ENCODE peak calls at places on chromosomes 4 and X, in five cellular contexts. V is choroid plexus epithelial cell, C is GM12865, S is kidney, P is keratinocyte. A is an unnamed sample.

GRCh38 chrX:111507931-111508330 is 3.5 kb upstream of the SERTM2 start:
- DNase-seq in V (peak), C (no peak), S (no peak), P (no peak), A (peak)

GRCh38 chrX:31420711-31421151 is 348.9 kb upstream of the FTHL17 start:
- DNase-seq in V (peak), C (no peak), S (no peak), P (no peak), A (peak)

GRCh38 chrX:153968754-153969124 is 2.9 kb downstream of the HCFC1 start:
- DNase-seq in V (no peak), C (peak), S (peak), P (no peak), A (no peak)

GRCh38 chr4:123127218-123127617 is 204.8 kb upstream of the NUDT6 start:
- DNase-seq in V (peak), C (no peak), S (no peak), P (no peak), A (peak)

GRCh38 chr4:126364290-126364978 is 1049.7 kb downstream of the FAT4 start:
- DNase-seq in V (peak), C (no peak), S (no peak), P (no peak), A (peak)

GRCh38 chr4:130659314-130659713 is 1563.4 kb downstream of the C4orf33 start:
- DNase-seq in V (no peak), C (no peak), S (no peak), P (no peak), A (no peak)

GRCh38 chr4:183097251-183098079 is 1.6 kb upstream of the WWC2 start:
- DNase-seq in V (peak), C (no peak), S (peak), P (no peak), A (no peak)

GRCh38 chr4:27861802-27862201 is 1001.2 kb downstream of the STIM2 start:
- DNase-seq in V (peak), C (peak), S (no peak), P (no peak), A (peak)

GRCh38 chr4:11487876-11488545 is 59.3 kb upstream of the HS3ST1 start:
- DNase-seq in V (peak), C (no peak), S (no peak), P (no peak), A (peak)

GRCh38 chr4:108270466-108271450 is 102.0 kb upstream of the LEF1 start:
- DNase-seq in V (peak), C (peak), S (no peak), P (no peak), A (peak)

GRCh38 chrX:9662148-9662547 is 103.5 kb downstream of the GPR143 start:
- DNase-seq in V (peak), C (no peak), S (no peak), P (no peak), A (peak)

GRCh38 chrX:72045552-72046277 is 86.0 kb downstream of the RTL5 start:
- DNase-seq in V (peak), C (no peak), S (no peak), P (no peak), A (peak)

GRCh38 chr4:43286137-43286536 is 393.6 kb downstream of the GRXCR1 start:
- DNase-seq in V (no peak), C (no peak), S (no peak), P (no peak), A (no peak)

GRCh38 chr4:26931451-26931850 is 70.8 kb downstream of the STIM2 start:
- DNase-seq in V (no peak), C (no peak), S (no peak), P (no peak), A (no peak)

GRCh38 chr4:8771666-8772065 is 100.0 kb downstream of the HMX1 start:
- DNase-seq in V (no peak), C (no peak), S (peak), P (no peak), A (no peak)

GRCh38 chr4:62899607-62900364 is 1509.5 kb downstream of the TECRL start:
- DNase-seq in V (no peak), C (no peak), S (no peak), P (no peak), A (no peak)

GRCh38 chrX:68755726-68756125 is 73.1 kb upstream of the EFNB1 start:
- DNase-seq in V (no peak), C (no peak), S (no peak), P (no peak), A (no peak)

GRCh38 chr4:109494538-109494937 is 60.9 kb downstream of the SEC24B start:
- DNase-seq in V (no peak), C (no peak), S (no peak), P (no peak), A (no peak)

GRCh38 chrX:103356897-103357296 is 591 bp downstream of the TCEAL9 start:
- DNase-seq in V (no peak), C (no peak), S (no peak), P (no peak), A (no peak)

GRCh38 chr4:81738891-81739290 is 267.2 kb upstream of the RASGEF1B start:
- DNase-seq in V (no peak), C (no peak), S (no peak), P (no peak), A (no peak)

GRCh38 chrX:48938721-48939416 is 18.5 kb downstream of the OTUD5 start:
- DNase-seq in V (no peak), C (peak), S (no peak), P (no peak), A (no peak)

GRCh38 chrX:148024425-148025148 is 43.5 kb downstream of the FMR1NB start:
- DNase-seq in V (no peak), C (peak), S (no peak), P (no peak), A (no peak)

GRCh38 chr4:106136777-106137331 is 179.2 kb downstream of the TBCK start:
- DNase-seq in V (no peak), C (no peak), S (no peak), P (no peak), A (no peak)

GRCh38 chr4:106142616-106143015 is 173.4 kb downstream of the TBCK start:
- DNase-seq in V (no peak), C (no peak), S (no peak), P (no peak), A (no peak)

DNA sequence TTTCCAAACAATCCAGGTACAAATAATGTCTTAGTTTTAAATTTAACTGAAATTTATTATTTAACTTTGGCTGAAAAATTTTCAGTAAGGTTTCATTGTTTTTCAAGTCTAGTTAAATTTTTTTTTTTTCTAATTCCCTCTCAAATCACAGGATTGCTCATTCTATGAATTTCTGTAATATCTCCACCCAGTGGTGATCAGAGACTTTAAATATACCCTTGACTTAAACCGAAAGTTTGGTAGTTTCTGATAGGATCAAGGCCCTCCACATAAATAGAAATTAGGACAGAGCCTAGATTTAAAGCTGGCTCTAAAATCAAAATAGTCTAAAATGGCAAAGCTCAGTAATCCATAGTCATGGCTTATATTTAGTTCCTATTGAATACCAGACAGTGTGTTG is 175.4 kb downstream of the TBCK start:
- DNase-seq in V (peak), C (peak), S (no peak), P (no peak), A (peak)
- TF ChIP-seq CTCF in V (no peak), C (no peak), S (no peak), P (no peak), A (no peak)

GRCh38 chr4:118684873-118685811 is at the start of gene METTL14:
- DNase-seq in V (peak), C (peak), S (peak), P (no peak), A (peak)
- TF ChIP-seq CTCF in V (peak), C (no peak), S (peak), P (no peak), A (peak)

GRCh38 chr4:94390804-94391410 is 48.3 kb upstream of the HPGDS start:
- DNase-seq in V (peak), C (peak), S (no peak), P (no peak), A (peak)
- TF ChIP-seq CTCF in V (peak), C (peak), S (peak), P (peak), A (peak)

DNA sequence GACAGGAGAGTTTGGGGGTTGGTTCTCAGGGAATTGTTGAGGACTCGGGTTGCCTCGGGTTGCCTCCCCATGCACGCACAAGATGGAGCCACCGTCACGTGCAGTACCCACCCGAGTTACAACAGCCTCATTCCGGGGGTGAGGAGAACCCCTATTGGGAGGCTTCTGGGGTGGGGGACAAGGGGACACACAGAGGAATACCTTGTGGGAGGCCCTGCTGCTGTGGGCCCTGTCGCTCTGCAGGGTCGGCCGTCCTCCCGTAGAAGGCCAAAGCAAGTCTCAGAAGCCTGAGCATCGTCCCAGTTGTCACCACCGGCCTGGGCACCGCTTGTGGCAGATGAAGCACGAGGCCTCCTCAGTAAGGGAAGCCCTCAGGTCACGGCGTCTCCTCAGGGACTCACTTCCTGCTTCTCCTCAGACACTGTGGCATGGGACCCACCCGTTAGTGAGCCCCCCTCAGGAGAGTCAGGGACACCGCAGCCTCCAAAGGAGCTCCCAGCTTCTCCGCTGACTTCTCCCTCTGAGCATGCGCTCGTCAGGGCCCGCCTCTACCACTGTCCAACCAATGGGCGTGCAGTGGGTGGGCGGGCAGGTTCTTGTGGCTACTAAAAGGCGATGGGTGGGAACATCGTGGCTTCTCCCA is at the start of gene CT55:
- DNase-seq in V (no peak), C (no peak), S (no peak), P (no peak), A (no peak)
- TF ChIP-seq CTCF in V (no peak), C (no peak), S (no peak), P (no peak), A (no peak)